ENCODE peak calls at places on chromosomes 1 and 21, in seven cellular contexts. D is GM20000; T is HT-29; V is NAMALWA; W is choroid plexus epithelial cell; R is activated CD4-positive, alpha-beta T cell treated with anti-CD3 and anti-CD28 coated beads, Interleukin-2, amount 10 ng/mL, durations not matched to agents 7 days and 5 days; J is kidney epithelial cell. S is an unnamed sample.

GRCh38 chr1:247530785-247531184 is 5.5 kb downstream of the OR2C3 start:
- DNase-seq in W (no peak), D (no peak), V (no peak), J (no peak), R (no peak), T (no peak), S (no peak)

GRCh38 chr1:93443456-93443855 is 4.5 kb upstream of the FNBP1L start:
- DNase-seq in J (no peak), R (no peak), V (no peak), D (no peak), W (no peak), T (no peak), S (no peak)

GRCh38 chr1:91138959-91139358 is 117.1 kb upstream of the ZNF644 start:
- DNase-seq in D (no peak), W (no peak), V (no peak), R (no peak), T (no peak), J (no peak), S (no peak)

GRCh38 chr1:108878678-108879077 is 1.9 kb downstream of the GPSM2 start:
- DNase-seq in T (no peak), V (no peak), J (no peak), D (no peak), R (no peak), W (no peak), S (no peak)

GRCh38 chr1:224506141-224506814 is 71.7 kb upstream of the WDR26 start:
- DNase-seq in T (no peak), R (no peak), J (no peak), W (no peak), V (no peak), D (no peak), S (no peak)

GRCh38 chr1:59510249-59510648 is 213.4 kb downstream of the FGGY start:
- DNase-seq in J (no peak), T (no peak), D (no peak), V (no peak), W (no peak), R (no peak), S (no peak)

GRCh38 chr1:202131956-202132821 is 9.5 kb downstream of the GPR37L1 start:
- DNase-seq in D (no peak), R (no peak), V (no peak), W (peak), J (no peak), T (no peak), S (no peak)

GRCh38 chr1:226476657-226477319 is 68.9 kb upstream of the PARP1 start:
- DNase-seq in W (peak), R (no peak), T (peak), D (no peak), J (no peak), V (no peak), S (no peak)

GRCh38 chr1:184664042-184664659 is 90.5 kb downstream of the EDEM3 start:
- DNase-seq in T (peak), V (no peak), R (peak), J (no peak), W (peak), D (peak), S (peak)

GRCh38 chr1:48109390-48110009 is 112.3 kb upstream of the TRABD2B start:
- DNase-seq in D (peak), W (peak), R (peak), T (peak), J (no peak), V (peak), S (no peak)

GRCh38 chr1:41347276-41347675 is 14.0 kb upstream of the FOXO6 start:
- DNase-seq in T (peak), V (no peak), D (no peak), W (no peak), J (no peak), R (no peak), S (no peak)

GRCh38 chr1:27380766-27381733 is 2.1 kb downstream of the CD164L2 start:
- DNase-seq in R (no peak), D (no peak), W (no peak), V (no peak), J (no peak), T (no peak), S (no peak)

GRCh38 chr1:67040405-67040804 is 13.5 kb downstream of the SLC35D1 start:
- DNase-seq in R (no peak), T (no peak), V (no peak), W (no peak), J (no peak), D (no peak), S (no peak)

GRCh38 chr1:64598100-64598571 is 128.2 kb downstream of the CACHD1 start:
- DNase-seq in W (peak), D (no peak), J (peak), T (no peak), V (no peak), R (no peak), S (no peak)

GRCh38 chr1:49307452-49307851 is 530.8 kb upstream of the BEND5 start:
- DNase-seq in D (no peak), W (no peak), J (no peak), T (no peak), R (no peak), V (no peak), S (no peak)

GRCh38 chr21:45971487-45972352 is 9.8 kb upstream of the COL6A1 start:
- DNase-seq in D (no peak), V (no peak), T (no peak), J (no peak), R (no peak), W (peak), S (no peak)

GRCh38 chr1:225995919-225996864 is 3.0 kb downstream of the SDE2 start:
- DNase-seq in V (peak), T (no peak), D (no peak), J (no peak), R (no peak), W (no peak), S (no peak)

GRCh38 chr1:148354284-148354869 is 128.7 kb downstream of the PPIAL4G start:
- DNase-seq in J (no peak), W (no peak), V (no peak), R (no peak), D (no peak), T (no peak), S (no peak)

GRCh38 chr1:156214024-156214748 is 1.4 kb downstream of the PMF1 start:
- DNase-seq in W (peak), J (no peak), V (no peak), D (no peak), R (no peak), T (peak), S (peak)

GRCh38 chr1:232765536-232765935 is 39.7 kb upstream of the MAP10 start:
- DNase-seq in T (no peak), W (no peak), J (no peak), R (no peak), D (no peak), V (no peak), S (no peak)

GRCh38 chr1:116805398-116805797 is 51.2 kb downstream of the CD2 start:
- DNase-seq in W (no peak), V (no peak), R (no peak), D (no peak), J (no peak), T (no peak), S (no peak)

GRCh38 chr1:18243503-18244175 is 136.0 kb downstream of the IGSF21 start:
- DNase-seq in R (no peak), T (no peak), W (no peak), J (no peak), D (no peak), V (no peak), S (no peak)

S was measured in activated effector memory CD4-positive, alpha-beta T cell treated with anti-CD3 and anti-CD28 coated beads, Interleukin-2, amount 50 U/mL, for 16 hours.